ENCODE peak calls at places on chromosomes 4 and X, in seven cellular contexts. Q is spleen; Z is left lung; U is stimulated activated CD4-positive, alpha-beta T cell treated with anti-CD3 and anti-CD28 coated beads, TNF-alpha, amount 100 ng/mL, for 24 hours; C is H4; W is EL; K is activated CD8-positive, alpha-beta memory T cell treated with anti-CD3 and anti-CD28 coated beads for 4 hours. J is an unnamed sample.

GRCh38 chr4:80407246-80407645 is 71.7 kb downstream of the CFAP299 start:
- DNase-seq in Z (no peak), U (no peak), C (no peak), K (no peak), Q (no peak), W (peak; percentile 71), J (no peak)

GRCh38 chrX:40893251-40893910 is 158.0 kb upstream of the MED14 start:
- DNase-seq in K (no peak), C (no peak), U (no peak), Q (no peak), Z (no peak), W (no peak), J (no peak)

GRCh38 chr4:16205298-16206164 is 20.7 kb downstream of the TAPT1 start:
- DNase-seq in C (peak; percentile 51), Q (no peak), Z (no peak), W (peak; percentile 4), U (no peak), K (no peak), J (peak; percentile 34)

GRCh38 chr4:144302704-144303536 is 162.4 kb upstream of the GYPA start:
- DNase-seq in K (no peak), Q (no peak), W (no peak), Z (no peak), C (no peak), U (no peak), J (no peak)

GRCh38 chrX:34612036-34612435 is 45.0 kb downstream of the TMEM47 start:
- DNase-seq in C (no peak), W (no peak), K (no peak), Q (no peak), U (no peak), Z (no peak), J (no peak)

GRCh38 chr4:123399638-123400358 is 3.2 kb downstream of the SPRY1 start:
- DNase-seq in K (no peak), Z (no peak), C (no peak), W (no peak), Q (no peak), U (no peak), J (peak; percentile 48)

GRCh38 chr4:7698586-7698985 is 241.1 kb downstream of the AFAP1 start:
- DNase-seq in W (peak; percentile 25), C (peak; percentile 40), Q (no peak), K (no peak), U (no peak), Z (no peak), J (peak; percentile 31)

GRCh38 chrX:38937400-38937799 is 136.1 kb downstream of the MID1IP1 start:
- DNase-seq in W (no peak), Z (no peak), K (no peak), U (no peak), C (no peak), Q (no peak), J (no peak)

GRCh38 chrX:37349131-37350033 is at the start of gene PRRG1:
- DNase-seq in C (peak; percentile 74), K (no peak), Q (peak; percentile 80), Z (peak; percentile 83), W (peak; percentile 75), U (no peak), J (peak; percentile 88)

GRCh38 chr4:122688529-122688928 is 44.0 kb upstream of the BBS12 start:
- DNase-seq in U (no peak), Q (no peak), C (no peak), W (no peak), K (no peak), Z (no peak), J (no peak)

GRCh38 chr4:7816771-7817170 is 122.9 kb downstream of the AFAP1 start:
- DNase-seq in Q (no peak), K (no peak), Z (no peak), C (no peak), U (no peak), W (no peak), J (no peak)

GRCh38 chrX:129108936-129109335 is 414.4 kb downstream of the SMARCA1 start:
- DNase-seq in Q (no peak), Z (no peak), K (no peak), C (no peak), U (no peak), W (no peak), J (no peak)

GRCh38 chr4:165398570-165398969 is 19.8 kb downstream of the CPE start:
- DNase-seq in Z (no peak), C (peak; percentile 11), U (no peak), Q (no peak), W (no peak), K (no peak), J (peak; percentile 54)

GRCh38 chr4:3717241-3717640 is 48.9 kb upstream of the ADRA2C start:
- DNase-seq in Z (no peak), W (no peak), C (no peak), Q (peak; percentile 47), K (no peak), U (no peak), J (no peak)

GRCh38 chrX:15570145-15570544 is 30.6 kb downstream of the ACE2 start:
- DNase-seq in W (no peak), U (no peak), C (no peak), K (no peak), Z (no peak), Q (no peak), J (no peak)

GRCh38 chr4:30757357-30757756 is 37.2 kb downstream of the PCDH7 start:
- DNase-seq in U (no peak), K (no peak), Z (no peak), W (peak; percentile 74), Q (no peak), C (peak; percentile 54), J (peak; percentile 75)

GRCh38 chr4:55837903-55838302 is 15.5 kb upstream of the EXOC1 start:
- DNase-seq in C (no peak), K (no peak), W (no peak), Q (no peak), U (no peak), Z (no peak), J (no peak)

GRCh38 chr4:1116837-1117236 is 3.5 kb upstream of the RNF212 start:
- DNase-seq in W (no peak), Z (no peak), K (no peak), U (no peak), Q (no peak), C (no peak), J (no peak)